ENCODE peak calls at places on chromosome 4, in eight cellular contexts. E, N, H, A, V, L, S and K are unnamed samples.

GRCh38 chr4:13678186-13678924 is 50.8 kb upstream of the BOD1L1 start:
- DNase-seq in E (no peak), N (no peak), H (no peak), A (no peak), V (no peak), L (peak; percentile 3), S (no peak), K (peak; percentile 46)

GRCh38 chr4:159764343-159764952 is 661.6 kb downstream of the RAPGEF2 start:
- DNase-seq in E (peak; percentile 8), N (peak; percentile 1), H (peak; percentile 62), A (no peak), V (peak; percentile 31), L (peak; percentile 68), S (peak; percentile 48), K (peak; percentile 56)

GRCh38 chr4:144353240-144353639 is 212.7 kb upstream of the GYPA start:
- DNase-seq in E (no peak), N (no peak), H (no peak), A (no peak), V (no peak), L (no peak), S (no peak), K (no peak)

GRCh38 chr4:74628808-74629616 is 165.3 kb downstream of the BTC start:
- DNase-seq in E (no peak), N (no peak), H (no peak), A (no peak), V (no peak), L (no peak), S (no peak), K (peak; percentile 77)

GRCh38 chr4:17469931-17470674 is 41.8 kb downstream of the QDPR start:
- DNase-seq in E (no peak), N (no peak), H (no peak), A (no peak), V (no peak), L (no peak), S (no peak), K (no peak)

GRCh38 chr4:160026720-160027119 is 923.8 kb downstream of the RAPGEF2 start:
- DNase-seq in E (peak; percentile 3), N (no peak), H (peak; percentile 39), A (no peak), V (no peak), L (no peak), S (no peak), K (peak; percentile 14)

GRCh38 chr4:147683172-147683571 is 791 bp downstream of the PRMT9 start:
- DNase-seq in E (no peak), N (peak; percentile 21), H (no peak), A (no peak), V (peak; percentile 12), L (peak; percentile 36), S (no peak), K (peak; percentile 33)

GRCh38 chr4:145061325-145061920 is 36.6 kb downstream of the ANAPC10 start:
- DNase-seq in E (no peak), N (peak; percentile 10), H (peak; percentile 49), A (no peak), V (peak; percentile 41), L (peak; percentile 73), S (no peak), K (peak; percentile 60)

GRCh38 chr4:105626846-105627245 is 74.4 kb downstream of the ARHGEF38 start:
- DNase-seq in E (no peak), N (no peak), H (no peak), A (no peak), V (no peak), L (no peak), S (no peak), K (no peak)

GRCh38 chr4:76624271-76624681 is 189.2 kb downstream of the SHROOM3 start:
- DNase-seq in E (no peak), N (no peak), H (no peak), A (no peak), V (no peak), L (no peak), S (no peak), K (no peak)

GRCh38 chr4:85854543-85854942 is 379.6 kb downstream of the ARHGAP24 start:
- DNase-seq in E (no peak), N (no peak), H (no peak), A (no peak), V (no peak), L (peak; percentile 44), S (no peak), K (no peak)

GRCh38 chr4:33850503-33850902 is 2393.8 kb downstream of the ARAP2 start:
- DNase-seq in E (no peak), N (no peak), H (no peak), A (no peak), V (no peak), L (no peak), S (no peak), K (no peak)

GRCh38 chr4:85028910-85029309 is 62.4 kb upstream of the WDFY3 start:
- DNase-seq in E (no peak), N (no peak), H (no peak), A (no peak), V (no peak), L (no peak), S (no peak), K (no peak)

GRCh38 chr4:87848622-87849351 is 16.0 kb downstream of the MEPE start:
- DNase-seq in E (peak; percentile 15), N (peak; percentile 45), H (peak; percentile 51), A (no peak), V (peak; percentile 47), L (peak; percentile 55), S (no peak), K (peak; percentile 81)

GRCh38 chr4:78244691-78245485 is 187.8 kb downstream of the FRAS1 start:
- DNase-seq in E (no peak), N (no peak), H (no peak), A (no peak), V (no peak), L (no peak), S (no peak), K (no peak)

GRCh38 chr4:163591614-163592020 is 97.1 kb downstream of the TMA16 start:
- DNase-seq in E (no peak), N (no peak), H (no peak), A (peak; percentile 83), V (no peak), L (no peak), S (no peak), K (peak; percentile 49)

GRCh38 chr4:525660-526059 is 26.6 kb downstream of the PIGG start:
- DNase-seq in E (no peak), N (no peak), H (no peak), A (no peak), V (no peak), L (no peak), S (no peak), K (peak; percentile 44)

GRCh38 chr4:7070729-7071511 is 3.1 kb upstream of the GRPEL1 start:
- DNase-seq in E (peak; percentile 56), N (peak; percentile 67), H (peak; percentile 79), A (peak; percentile 45), V (peak; percentile 68), L (peak; percentile 65), S (peak; percentile 98), K (peak; percentile 87)

GRCh38 chr4:154781126-154781982 is at the start of gene RBM46:
- DNase-seq in E (no peak), N (peak; percentile 11), H (no peak), A (no peak), V (no peak), L (no peak), S (peak; percentile 48), K (no peak)

GRCh38 chr4:185215261-185215660 is 5.9 kb downstream of the SNX25 start:
- DNase-seq in E (no peak), N (no peak), H (no peak), A (no peak), V (no peak), L (no peak), S (no peak), K (no peak)

DNA sequence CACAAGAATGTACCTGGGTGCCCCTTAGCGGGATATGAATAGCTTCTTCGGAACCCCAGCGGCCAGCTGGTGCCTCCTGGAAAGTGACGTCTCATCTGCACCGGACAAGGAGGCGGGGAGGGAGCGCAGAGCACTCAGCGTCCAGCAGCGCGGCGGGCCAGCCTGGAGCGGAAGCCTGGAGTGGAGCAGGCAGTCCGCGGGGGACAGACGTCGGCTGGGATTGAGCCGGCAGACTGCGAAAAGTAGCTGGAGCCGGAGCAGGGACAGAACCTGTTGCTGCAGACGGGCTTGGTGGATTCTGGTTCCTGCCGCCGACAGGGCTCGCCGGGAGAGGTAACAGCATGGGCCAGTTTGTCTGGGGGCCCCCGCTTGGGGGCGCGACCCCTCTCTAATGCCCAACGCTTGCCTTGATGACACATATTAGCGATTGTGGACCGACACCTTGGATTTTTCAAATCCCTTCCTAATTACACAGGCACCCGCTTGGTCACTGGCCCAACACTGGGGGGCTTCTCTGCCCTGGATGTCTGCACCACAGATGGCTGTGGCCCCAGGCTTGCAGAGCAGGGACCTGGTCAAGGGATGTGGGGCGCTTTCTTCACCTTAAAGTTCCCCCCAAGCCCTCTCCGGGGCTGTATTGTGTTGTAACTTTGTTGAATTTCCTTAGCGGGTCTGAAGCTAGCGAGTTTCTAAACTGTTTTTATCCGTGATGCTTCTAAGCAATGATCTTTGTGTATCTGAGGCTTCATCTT is at the start of gene NPFFR2:
- DNase-seq in E (no peak), N (peak; percentile 7), H (no peak), A (no peak), V (no peak), L (peak; percentile 20), S (peak; percentile 46), K (no peak)
- TF ChIP-seq MAX in E (no peak), N (no peak), H (no peak), A (no peak), V (no peak), L (no peak), S (no peak), K (no peak)

GRCh38 chr4:2947926-2948325 is 15.3 kb downstream of the NOP14 start:
- DNase-seq in E (no peak), N (no peak), H (no peak), A (no peak), V (no peak), L (no peak), S (no peak), K (no peak)
- TF ChIP-seq POLR2A in E (no peak), N (no peak), H (no peak), A (no peak), V (no peak), L (no peak), S (no peak), K (no peak)

DNA sequence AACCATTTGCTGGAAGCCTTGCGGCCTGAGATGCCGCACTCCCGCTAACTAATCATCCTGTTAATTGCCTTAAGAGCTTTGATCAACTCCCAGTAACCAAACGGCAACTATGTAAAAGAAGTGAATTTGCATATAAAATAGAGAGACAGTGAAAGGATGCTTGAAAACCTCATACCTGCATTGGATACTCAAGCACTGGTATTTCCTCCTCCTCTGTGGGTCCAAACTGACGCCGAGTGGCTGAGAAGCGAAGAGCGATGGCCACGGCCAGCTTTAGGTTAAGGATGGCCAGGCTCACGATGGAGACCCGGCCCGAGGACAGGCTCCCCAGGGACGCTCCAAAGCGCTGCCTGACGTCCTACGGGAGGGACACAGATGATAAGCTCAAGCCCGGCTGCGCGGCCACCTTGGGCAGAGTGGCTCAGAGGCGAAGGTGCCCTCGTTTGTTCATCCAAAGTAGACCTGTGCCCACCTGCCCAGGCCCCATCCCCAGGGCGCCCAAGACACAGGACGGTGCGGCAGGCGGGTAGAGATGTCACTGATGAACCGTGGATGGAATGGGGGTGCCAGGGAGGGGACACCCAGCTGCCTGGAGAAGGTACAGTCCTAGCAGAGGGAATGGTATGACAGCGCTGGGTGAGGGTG is 43.6 kb downstream of the ACOX3 start:
- DNase-seq in E (no peak), N (no peak), H (no peak), A (no peak), V (no peak), L (no peak), S (no peak), K (no peak)
- TF ChIP-seq MAX in E (no peak), N (no peak), H (no peak), A (no peak), V (no peak), L (no peak), S (no peak), K (no peak)

GRCh38 chr4:68951078-68951805 is at the start of gene UGT2A3:
- DNase-seq in E (no peak), N (no peak), H (no peak), A (peak; percentile 23), V (peak; percentile 99), L (no peak), S (no peak), K (no peak)
- TF ChIP-seq POLR2A in E (no peak), N (no peak), H (no peak), A (no peak), V (peak; percentile 88), L (no peak), S (no peak), K (no peak)